ENCODE peak calls at places on chromosome 5, in ten cellular contexts. One of them, this sample, is unnamed.

GRCh38 chr5:108727639-108728565 is 19.8 kb upstream of the FER start:
- DNase-seq in H7: peak; percentile 91
- DNase-seq in fibroblast of mammary gland: peak; percentile 86
- DNase-seq in head of caudate nucleus: peak; percentile 85
- DNase-seq in mammary epithelial cell: peak; percentile 89
- DNase-seq in endothelial cell: peak; percentile 92
- DNase-seq in activated gamma-delta T cell treated with Interleukin-2 at 50 U/mL for 16 hours: peak; percentile 35
- DNase-seq in NB4: peak; percentile 91
- DNase-seq in HEK293T: peak; percentile 89
- DNase-seq in T1000: peak; percentile 82
- DNase-seq in this sample: peak; percentile 73

GRCh38 chr5:127872494-127872893 is 169.3 kb downstream of the CCDC192 start:
- DNase-seq in endothelial cell: peak; percentile 26
- DNase-seq in head of caudate nucleus: no peak
- DNase-seq in T1000: no peak
- DNase-seq in fibroblast of mammary gland: no peak
- DNase-seq in activated gamma-delta T cell treated with Interleukin-2 at 50 U/mL for 16 hours: no peak
- DNase-seq in mammary epithelial cell: no peak
- DNase-seq in H7: no peak
- DNase-seq in NB4: no peak
- DNase-seq in HEK293T: no peak
- DNase-seq in this sample: no peak

GRCh38 chr5:108303086-108303485 is 78.8 kb downstream of the FBXL17 start:
- DNase-seq in activated gamma-delta T cell treated with Interleukin-2 at 50 U/mL for 16 hours: no peak
- DNase-seq in fibroblast of mammary gland: no peak
- DNase-seq in H7: no peak
- DNase-seq in NB4: peak; percentile 11
- DNase-seq in endothelial cell: no peak
- DNase-seq in T1000: no peak
- DNase-seq in HEK293T: no peak
- DNase-seq in head of caudate nucleus: no peak
- DNase-seq in mammary epithelial cell: no peak
- DNase-seq in this sample: no peak

GRCh38 chr5:173925449-173926071 is 37.4 kb downstream of the CPEB4 start:
- DNase-seq in fibroblast of mammary gland: peak; percentile 64
- DNase-seq in H7: no peak
- DNase-seq in T1000: no peak
- DNase-seq in head of caudate nucleus: peak; percentile 55
- DNase-seq in NB4: peak; percentile 75
- DNase-seq in HEK293T: peak; percentile 48
- DNase-seq in activated gamma-delta T cell treated with Interleukin-2 at 50 U/mL for 16 hours: peak; percentile 36
- DNase-seq in mammary epithelial cell: no peak
- DNase-seq in endothelial cell: peak; percentile 51
- DNase-seq in this sample: no peak

GRCh38 chr5:80655231-80655784 is 525 bp upstream of the DHFR start:
- DNase-seq in H7: no peak
- DNase-seq in NB4: peak; percentile 30
- DNase-seq in activated gamma-delta T cell treated with Interleukin-2 at 50 U/mL for 16 hours: no peak
- DNase-seq in mammary epithelial cell: peak; percentile 16
- DNase-seq in head of caudate nucleus: no peak
- DNase-seq in endothelial cell: no peak
- DNase-seq in HEK293T: no peak
- DNase-seq in fibroblast of mammary gland: peak; percentile 31
- DNase-seq in T1000: no peak
- DNase-seq in this sample: no peak

GRCh38 chr5:77389746-77390145 is 102.4 kb downstream of the WDR41 start:
- DNase-seq in HEK293T: no peak
- DNase-seq in head of caudate nucleus: no peak
- DNase-seq in fibroblast of mammary gland: no peak
- DNase-seq in mammary epithelial cell: no peak
- DNase-seq in activated gamma-delta T cell treated with Interleukin-2 at 50 U/mL for 16 hours: no peak
- DNase-seq in NB4: no peak
- DNase-seq in H7: no peak
- DNase-seq in endothelial cell: no peak
- DNase-seq in T1000: no peak
- DNase-seq in this sample: no peak

GRCh38 chr5:32413466-32414263 is 30.9 kb downstream of the ZFR start:
- DNase-seq in HEK293T: no peak
- DNase-seq in fibroblast of mammary gland: no peak
- DNase-seq in NB4: no peak
- DNase-seq in head of caudate nucleus: no peak
- DNase-seq in H7: no peak
- DNase-seq in mammary epithelial cell: no peak
- DNase-seq in T1000: no peak
- DNase-seq in activated gamma-delta T cell treated with Interleukin-2 at 50 U/mL for 16 hours: no peak
- DNase-seq in endothelial cell: no peak
- DNase-seq in this sample: no peak

GRCh38 chr5:124111886-124112285 is 599.9 kb downstream of the CSNK1G3 start:
- DNase-seq in fibroblast of mammary gland: peak; percentile 50
- DNase-seq in mammary epithelial cell: peak; percentile 71
- DNase-seq in activated gamma-delta T cell treated with Interleukin-2 at 50 U/mL for 16 hours: no peak
- DNase-seq in head of caudate nucleus: no peak
- DNase-seq in H7: no peak
- DNase-seq in NB4: no peak
- DNase-seq in T1000: no peak
- DNase-seq in endothelial cell: no peak
- DNase-seq in HEK293T: no peak
- DNase-seq in this sample: no peak

GRCh38 chr5:53560028-53560427 is 411 bp upstream of the NDUFS4 start:
- DNase-seq in endothelial cell: no peak
- DNase-seq in head of caudate nucleus: no peak
- DNase-seq in T1000: no peak
- DNase-seq in HEK293T: no peak
- DNase-seq in fibroblast of mammary gland: no peak
- DNase-seq in H7: no peak
- DNase-seq in mammary epithelial cell: no peak
- DNase-seq in activated gamma-delta T cell treated with Interleukin-2 at 50 U/mL for 16 hours: no peak
- DNase-seq in NB4: no peak
- DNase-seq in this sample: no peak

GRCh38 chr5:170565077-170565476 is 61.3 kb downstream of the KCNIP1 start:
- DNase-seq in H7: no peak
- DNase-seq in NB4: no peak
- DNase-seq in endothelial cell: no peak
- DNase-seq in mammary epithelial cell: no peak
- DNase-seq in activated gamma-delta T cell treated with Interleukin-2 at 50 U/mL for 16 hours: no peak
- DNase-seq in head of caudate nucleus: peak; percentile 83
- DNase-seq in HEK293T: no peak
- DNase-seq in T1000: no peak
- DNase-seq in fibroblast of mammary gland: no peak
- DNase-seq in this sample: no peak

GRCh38 chr5:7991125-7991821 is 122.3 kb downstream of the MTRR start:
- DNase-seq in mammary epithelial cell: no peak
- DNase-seq in HEK293T: no peak
- DNase-seq in fibroblast of mammary gland: no peak
- DNase-seq in NB4: no peak
- DNase-seq in activated gamma-delta T cell treated with Interleukin-2 at 50 U/mL for 16 hours: no peak
- DNase-seq in H7: peak; percentile 50
- DNase-seq in endothelial cell: no peak
- DNase-seq in head of caudate nucleus: no peak
- DNase-seq in T1000: no peak
- DNase-seq in this sample: no peak

GRCh38 chr5:36630201-36630968 is 24.0 kb downstream of the SLC1A3 start:
- DNase-seq in head of caudate nucleus: no peak
- DNase-seq in fibroblast of mammary gland: peak; percentile 16
- DNase-seq in mammary epithelial cell: peak; percentile 79
- DNase-seq in T1000: no peak
- DNase-seq in activated gamma-delta T cell treated with Interleukin-2 at 50 U/mL for 16 hours: no peak
- DNase-seq in endothelial cell: no peak
- DNase-seq in H7: no peak
- DNase-seq in HEK293T: no peak
- DNase-seq in NB4: no peak
- DNase-seq in this sample: no peak

GRCh38 chr5:166942948-166943347 is 1348.5 kb upstream of the WWC1 start:
- DNase-seq in NB4: no peak
- DNase-seq in mammary epithelial cell: no peak
- DNase-seq in endothelial cell: no peak
- DNase-seq in HEK293T: no peak
- DNase-seq in head of caudate nucleus: no peak
- DNase-seq in H7: no peak
- DNase-seq in T1000: no peak
- DNase-seq in fibroblast of mammary gland: no peak
- DNase-seq in activated gamma-delta T cell treated with Interleukin-2 at 50 U/mL for 16 hours: no peak
- DNase-seq in this sample: no peak

GRCh38 chr5:127602896-127603470 is 45.9 kb upstream of the CTXN3 start:
- DNase-seq in mammary epithelial cell: no peak
- DNase-seq in head of caudate nucleus: no peak
- DNase-seq in endothelial cell: no peak
- DNase-seq in activated gamma-delta T cell treated with Interleukin-2 at 50 U/mL for 16 hours: no peak
- DNase-seq in T1000: no peak
- DNase-seq in NB4: no peak
- DNase-seq in HEK293T: no peak
- DNase-seq in fibroblast of mammary gland: no peak
- DNase-seq in H7: no peak
- DNase-seq in this sample: no peak

GRCh38 chr5:130198927-130199326 is 294.7 kb downstream of the CHSY3 start:
- DNase-seq in fibroblast of mammary gland: peak; percentile 34
- DNase-seq in activated gamma-delta T cell treated with Interleukin-2 at 50 U/mL for 16 hours: no peak
- DNase-seq in HEK293T: peak; percentile 39
- DNase-seq in endothelial cell: no peak
- DNase-seq in head of caudate nucleus: no peak
- DNase-seq in H7: peak; percentile 28
- DNase-seq in NB4: peak; percentile 43
- DNase-seq in mammary epithelial cell: no peak
- DNase-seq in T1000: no peak
- DNase-seq in this sample: no peak

GRCh38 chr5:143968071-143968878 is 156.3 kb downstream of the HMHB1 start:
- DNase-seq in H7: peak; percentile 20
- DNase-seq in endothelial cell: no peak
- DNase-seq in NB4: peak; percentile 54
- DNase-seq in mammary epithelial cell: peak; percentile 70
- DNase-seq in HEK293T: peak; percentile 9
- DNase-seq in activated gamma-delta T cell treated with Interleukin-2 at 50 U/mL for 16 hours: no peak
- DNase-seq in T1000: peak; percentile 3
- DNase-seq in fibroblast of mammary gland: peak; percentile 94
- DNase-seq in head of caudate nucleus: peak; percentile 14
- DNase-seq in this sample: no peak

This sample was measured in cortex of kidney.